ENCODE peak calls at places on chromosomes 3 and 15, in ten cellular contexts. One of them, this sample, is unnamed. For H3K36me3 and H3K27me3, the result is how much of the 10 kb centered on the place peaks cover.

GRCh38 chr3:30227571-30228301 is 378.7 kb upstream of the TGFBR2 start:
- DNase-seq in neuronal stem cell: no peak
- DNase-seq in cardiac muscle cell: no peak
- DNase-seq in RWPE2: no peak
- DNase-seq in gastrocnemius medialis: no peak
- DNase-seq in GM06990: no peak
- DNase-seq in naive thymus-derived CD4-positive, alpha-beta T cell: no peak
- DNase-seq in CD8-positive, alpha-beta T cell: no peak
- DNase-seq in testis: no peak
- DNase-seq in GM23338: no peak
- DNase-seq in this sample: no peak

GRCh38 chr3:197942956-197943556 is 6.9 kb upstream of the RPL35A start:
- DNase-seq in neuronal stem cell: no peak
- DNase-seq in cardiac muscle cell: peak
- DNase-seq in RWPE2: no peak
- DNase-seq in gastrocnemius medialis: no peak
- DNase-seq in GM06990: no peak
- DNase-seq in naive thymus-derived CD4-positive, alpha-beta T cell: no peak
- DNase-seq in CD8-positive, alpha-beta T cell: peak
- DNase-seq in testis: no peak
- DNase-seq in GM23338: peak
- DNase-seq in this sample: no peak

GRCh38 chr15:42385206-42385979 is 26.1 kb downstream of the CAPN3 start:
- DNase-seq in neuronal stem cell: peak
- DNase-seq in cardiac muscle cell: peak
- DNase-seq in RWPE2: peak
- DNase-seq in gastrocnemius medialis: peak
- DNase-seq in GM06990: no peak
- DNase-seq in naive thymus-derived CD4-positive, alpha-beta T cell: no peak
- DNase-seq in CD8-positive, alpha-beta T cell: no peak
- DNase-seq in testis: peak
- DNase-seq in GM23338: peak
- DNase-seq in this sample: no peak

GRCh38 chr3:197001106-197001971 is 28.3 kb downstream of the MELTF start:
- DNase-seq in neuronal stem cell: no peak
- DNase-seq in cardiac muscle cell: no peak
- DNase-seq in RWPE2: no peak
- DNase-seq in gastrocnemius medialis: no peak
- DNase-seq in GM06990: no peak
- DNase-seq in naive thymus-derived CD4-positive, alpha-beta T cell: no peak
- DNase-seq in CD8-positive, alpha-beta T cell: no peak
- DNase-seq in testis: no peak
- DNase-seq in GM23338: no peak
- DNase-seq in this sample: no peak

GRCh38 chr15:52567886-52568568 is 803 bp downstream of the ARPP19 start:
- DNase-seq in neuronal stem cell: no peak
- DNase-seq in cardiac muscle cell: no peak
- DNase-seq in RWPE2: peak
- DNase-seq in gastrocnemius medialis: peak
- DNase-seq in GM06990: no peak
- DNase-seq in naive thymus-derived CD4-positive, alpha-beta T cell: peak
- DNase-seq in CD8-positive, alpha-beta T cell: peak
- DNase-seq in testis: peak
- DNase-seq in GM23338: peak
- DNase-seq in this sample: peak

GRCh38 chr15:68650901-68651709 is 72.3 kb downstream of the CORO2B start:
- DNase-seq in neuronal stem cell: peak
- DNase-seq in cardiac muscle cell: peak
- DNase-seq in RWPE2: peak
- DNase-seq in gastrocnemius medialis: no peak
- DNase-seq in GM06990: peak
- DNase-seq in naive thymus-derived CD4-positive, alpha-beta T cell: peak
- DNase-seq in CD8-positive, alpha-beta T cell: peak
- DNase-seq in testis: peak
- DNase-seq in GM23338: peak
- DNase-seq in this sample: no peak

GRCh38 chr3:14329116-14329830 is 73.1 kb upstream of the SLC6A6 start:
- DNase-seq in neuronal stem cell: peak
- DNase-seq in cardiac muscle cell: no peak
- DNase-seq in RWPE2: no peak
- DNase-seq in gastrocnemius medialis: no peak
- DNase-seq in GM06990: no peak
- DNase-seq in naive thymus-derived CD4-positive, alpha-beta T cell: no peak
- DNase-seq in CD8-positive, alpha-beta T cell: no peak
- DNase-seq in testis: no peak
- DNase-seq in GM23338: peak
- DNase-seq in this sample: no peak

GRCh38 chr3:141441381-141442365 is 45.2 kb upstream of the RASA2 start:
- DNase-seq in neuronal stem cell: peak
- DNase-seq in cardiac muscle cell: peak
- DNase-seq in RWPE2: no peak
- DNase-seq in gastrocnemius medialis: peak
- DNase-seq in GM06990: peak
- DNase-seq in naive thymus-derived CD4-positive, alpha-beta T cell: peak
- DNase-seq in CD8-positive, alpha-beta T cell: peak
- DNase-seq in testis: peak
- DNase-seq in GM23338: peak
- DNase-seq in this sample: peak

GRCh38 chr15:90871716-90872480 is 3.5 kb downstream of the FURIN start:
- DNase-seq in neuronal stem cell: no peak
- DNase-seq in cardiac muscle cell: peak
- DNase-seq in RWPE2: peak
- DNase-seq in gastrocnemius medialis: no peak
- DNase-seq in GM06990: no peak
- DNase-seq in naive thymus-derived CD4-positive, alpha-beta T cell: no peak
- DNase-seq in CD8-positive, alpha-beta T cell: no peak
- DNase-seq in testis: peak
- DNase-seq in GM23338: peak
- DNase-seq in this sample: no peak

GRCh38 chr15:86743283-86743903 is 663.7 kb downstream of the AGBL1 start:
- DNase-seq in neuronal stem cell: peak
- DNase-seq in cardiac muscle cell: peak
- DNase-seq in RWPE2: no peak
- DNase-seq in gastrocnemius medialis: no peak
- DNase-seq in GM06990: no peak
- DNase-seq in naive thymus-derived CD4-positive, alpha-beta T cell: peak
- DNase-seq in CD8-positive, alpha-beta T cell: peak
- DNase-seq in testis: peak
- DNase-seq in GM23338: peak
- DNase-seq in this sample: peak

GRCh38 chr15:76376816-76377215 is 40.2 kb downstream of the ISL2 start:
- DNase-seq in neuronal stem cell: no peak
- DNase-seq in cardiac muscle cell: peak
- DNase-seq in RWPE2: no peak
- DNase-seq in gastrocnemius medialis: no peak
- DNase-seq in GM06990: no peak
- DNase-seq in naive thymus-derived CD4-positive, alpha-beta T cell: no peak
- DNase-seq in CD8-positive, alpha-beta T cell: no peak
- DNase-seq in testis: no peak
- DNase-seq in GM23338: no peak
- DNase-seq in this sample: no peak

GRCh38 chr3:144643778-144644191 is 672.2 kb downstream of the DIPK2A start:
- DNase-seq in neuronal stem cell: no peak
- DNase-seq in cardiac muscle cell: peak
- DNase-seq in RWPE2: no peak
- DNase-seq in gastrocnemius medialis: no peak
- DNase-seq in GM06990: no peak
- DNase-seq in naive thymus-derived CD4-positive, alpha-beta T cell: no peak
- DNase-seq in CD8-positive, alpha-beta T cell: no peak
- DNase-seq in testis: no peak
- DNase-seq in GM23338: no peak
- DNase-seq in this sample: peak

DNA sequence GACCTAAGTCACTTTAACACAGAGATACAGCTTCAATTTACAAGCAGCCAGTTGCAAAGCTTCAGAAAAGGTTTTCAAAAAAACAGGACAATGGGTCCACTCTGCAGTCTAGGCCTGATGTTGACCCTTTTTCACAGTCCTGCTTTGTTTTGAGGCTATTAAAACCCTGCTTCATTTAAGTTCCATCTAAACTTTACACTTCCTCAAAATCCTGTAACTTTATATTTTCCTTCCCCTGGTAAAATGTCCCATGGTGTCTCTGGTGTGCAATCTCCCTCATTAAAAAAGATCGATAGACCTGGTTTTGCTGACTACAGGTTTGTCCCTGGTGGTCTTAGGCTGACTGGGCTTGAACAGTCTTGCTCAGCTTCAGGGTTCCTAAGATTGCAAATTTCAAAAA is 5.1 kb upstream of the RPL14 start:
- DNase-seq in neuronal stem cell: no peak
- DNase-seq in cardiac muscle cell: no peak
- DNase-seq in RWPE2: no peak
- DNase-seq in gastrocnemius medialis: no peak
- DNase-seq in GM06990: no peak
- DNase-seq in naive thymus-derived CD4-positive, alpha-beta T cell: no peak
- DNase-seq in CD8-positive, alpha-beta T cell: no peak
- DNase-seq in testis: no peak
- DNase-seq in GM23338: no peak
- DNase-seq in this sample: no peak
- H3K4me3 ChIP-seq in neuronal stem cell: no peak
- H3K4me3 ChIP-seq in cardiac muscle cell: peak
- H3K4me3 ChIP-seq in RWPE2: peak
- H3K4me3 ChIP-seq in gastrocnemius medialis: peak
- H3K4me3 ChIP-seq in GM06990: no peak
- H3K4me3 ChIP-seq in naive thymus-derived CD4-positive, alpha-beta T cell: peak
- H3K4me3 ChIP-seq in CD8-positive, alpha-beta T cell: peak
- H3K4me3 ChIP-seq in testis: no peak
- H3K4me3 ChIP-seq in GM23338: peak
- H3K4me3 ChIP-seq in this sample: peak

GRCh38 chr3:45491344-45491743 is 103.0 kb downstream of the LARS2 start:
- DNase-seq in neuronal stem cell: no peak
- DNase-seq in cardiac muscle cell: no peak
- DNase-seq in RWPE2: no peak
- DNase-seq in gastrocnemius medialis: no peak
- DNase-seq in GM06990: no peak
- DNase-seq in naive thymus-derived CD4-positive, alpha-beta T cell: no peak
- DNase-seq in CD8-positive, alpha-beta T cell: no peak
- DNase-seq in testis: no peak
- DNase-seq in GM23338: no peak
- DNase-seq in this sample: no peak
- H3K36me3 ChIP-seq in neuronal stem cell: under half
- H3K36me3 ChIP-seq in cardiac muscle cell: under half
- H3K36me3 ChIP-seq in RWPE2: half or more
- H3K36me3 ChIP-seq in gastrocnemius medialis: under half
- H3K36me3 ChIP-seq in GM06990: under half
- H3K36me3 ChIP-seq in naive thymus-derived CD4-positive, alpha-beta T cell: under half
- H3K36me3 ChIP-seq in CD8-positive, alpha-beta T cell: under half
- H3K36me3 ChIP-seq in testis: under half
- H3K36me3 ChIP-seq in GM23338: under half
- H3K36me3 ChIP-seq in this sample: under half

DNA sequence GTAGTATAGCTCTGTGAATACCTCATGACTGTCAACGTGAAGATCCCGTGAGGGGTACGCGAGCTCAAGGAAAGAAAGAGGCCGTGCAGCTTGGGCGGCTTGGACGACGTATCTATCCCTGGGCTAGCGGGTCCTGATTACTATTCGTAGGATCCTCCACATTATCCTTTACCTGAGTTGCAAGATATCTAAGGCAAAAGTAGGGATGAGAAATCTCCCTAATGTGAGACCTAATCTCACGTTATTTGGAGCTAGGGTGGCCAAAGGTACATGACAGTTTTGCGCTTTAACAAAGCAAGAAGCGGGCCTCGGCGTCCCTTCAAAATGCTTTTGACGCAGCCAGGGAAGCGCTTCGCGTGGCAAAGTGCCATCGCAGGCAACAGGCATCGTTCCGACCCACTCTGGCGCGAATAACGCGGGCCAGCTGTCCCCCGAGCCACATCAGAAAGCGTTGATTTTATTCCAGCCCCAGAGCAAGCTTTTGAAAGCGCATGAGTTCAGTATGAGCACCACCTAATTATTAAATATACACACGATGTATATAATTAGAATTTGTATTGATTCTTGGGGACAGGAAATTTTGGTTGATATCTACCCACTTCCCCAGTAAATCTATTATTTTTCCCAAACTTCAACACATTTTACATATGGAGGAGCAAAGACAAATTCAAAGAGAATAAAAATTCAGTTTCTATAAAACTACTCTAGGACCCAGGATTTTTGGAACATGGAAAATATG is 2.5 kb upstream of the EOMES start:
- DNase-seq in neuronal stem cell: no peak
- DNase-seq in cardiac muscle cell: peak
- DNase-seq in RWPE2: no peak
- DNase-seq in gastrocnemius medialis: no peak
- DNase-seq in GM06990: no peak
- DNase-seq in naive thymus-derived CD4-positive, alpha-beta T cell: no peak
- DNase-seq in CD8-positive, alpha-beta T cell: no peak
- DNase-seq in testis: no peak
- DNase-seq in GM23338: peak
- DNase-seq in this sample: no peak
- H3K27me3 ChIP-seq in neuronal stem cell: half or more
- H3K27me3 ChIP-seq in cardiac muscle cell: half or more
- H3K27me3 ChIP-seq in RWPE2: under half
- H3K27me3 ChIP-seq in gastrocnemius medialis: half or more
- H3K27me3 ChIP-seq in GM06990: under half
- H3K27me3 ChIP-seq in naive thymus-derived CD4-positive, alpha-beta T cell: under half
- H3K27me3 ChIP-seq in CD8-positive, alpha-beta T cell: half or more
- H3K27me3 ChIP-seq in testis: under half
- H3K27me3 ChIP-seq in GM23338: half or more
- H3K27me3 ChIP-seq in this sample: under half

DNA sequence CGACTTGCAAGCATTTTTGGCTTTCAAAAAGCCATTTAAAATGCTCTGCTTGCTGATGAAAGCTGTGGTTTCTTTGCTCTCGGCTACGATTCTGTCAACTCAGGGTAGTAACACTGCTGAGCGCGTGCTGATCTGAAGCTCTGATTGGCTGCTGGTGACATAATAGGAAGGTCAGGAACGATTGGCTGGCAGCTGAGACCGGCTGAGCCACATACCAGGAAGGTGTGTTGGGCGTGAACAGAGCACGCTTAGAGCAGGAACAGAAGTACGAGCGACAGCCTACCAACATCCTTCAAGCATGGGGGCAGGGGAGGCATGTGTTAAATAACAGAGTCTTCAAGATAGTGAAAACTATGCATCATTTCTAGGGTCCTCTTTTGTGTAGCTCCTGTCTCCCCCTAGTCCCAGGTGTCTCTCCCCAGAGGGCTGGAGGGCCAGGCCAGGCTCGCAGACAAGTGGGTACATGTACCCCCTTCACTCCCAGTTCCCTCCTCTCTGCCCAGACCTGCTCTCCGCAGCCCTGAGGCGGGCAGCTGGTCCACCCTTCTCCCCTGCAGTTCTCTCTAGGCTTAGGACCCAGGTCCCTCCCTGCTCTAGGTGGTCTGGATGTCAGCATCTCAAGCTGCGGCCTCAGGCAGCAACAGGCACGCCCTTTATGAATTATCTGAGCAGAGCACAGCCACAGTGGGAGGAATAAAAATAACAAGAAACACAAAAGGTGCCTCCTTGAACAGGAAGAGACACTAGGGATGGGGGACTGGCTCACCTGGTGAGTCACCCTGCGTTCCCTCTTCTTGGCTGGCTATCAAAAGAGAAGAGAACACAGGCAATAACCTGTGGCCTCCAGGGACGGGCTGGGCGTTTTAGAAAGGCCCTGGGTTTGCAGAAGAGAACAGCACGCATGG is 76.0 kb downstream of the TAMM41 start:
- DNase-seq in neuronal stem cell: peak
- DNase-seq in cardiac muscle cell: peak
- DNase-seq in RWPE2: peak
- DNase-seq in gastrocnemius medialis: peak
- DNase-seq in GM06990: peak
- DNase-seq in naive thymus-derived CD4-positive, alpha-beta T cell: peak
- DNase-seq in CD8-positive, alpha-beta T cell: peak
- DNase-seq in testis: peak
- DNase-seq in GM23338: peak
- DNase-seq in this sample: peak
- H3K4me3 ChIP-seq in neuronal stem cell: no peak
- H3K4me3 ChIP-seq in cardiac muscle cell: no peak
- H3K4me3 ChIP-seq in RWPE2: no peak
- H3K4me3 ChIP-seq in gastrocnemius medialis: no peak
- H3K4me3 ChIP-seq in GM06990: no peak
- H3K4me3 ChIP-seq in naive thymus-derived CD4-positive, alpha-beta T cell: peak
- H3K4me3 ChIP-seq in CD8-positive, alpha-beta T cell: peak
- H3K4me3 ChIP-seq in testis: no peak
- H3K4me3 ChIP-seq in GM23338: peak
- H3K4me3 ChIP-seq in this sample: no peak

This sample was measured in MG63.